ENCODE peak calls at places on chromosome 9, in four cellular contexts. M is AG04450, O is lung, K is mesothelial cell of epicardium. F is an unnamed sample.

GRCh38 chr9:27407966-27408365 is 111.0 kb upstream of the EQTN start:
- DNase-seq in O (no peak), M (no peak), K (no peak), F (no peak)

GRCh38 chr9:14326264-14326826 is 12.4 kb upstream of the NFIB start:
- DNase-seq in M (no peak), O (no peak), K (no peak), F (no peak)

GRCh38 chr9:98248737-98249474 is 6.5 kb downstream of the TBC1D2 start:
- DNase-seq in O (peak; percentile 82), M (peak; percentile 84), K (no peak), F (no peak)

GRCh38 chr9:21970001-21970799 is 24.0 kb downstream of the CDKN2A start:
- DNase-seq in K (no peak), M (no peak), O (no peak), F (no peak)

GRCh38 chr9:111118256-111118950 is 80.1 kb upstream of the LPAR1 start:
- DNase-seq in O (no peak), K (no peak), M (peak; percentile 39), F (no peak)

GRCh38 chr9:76618762-76619161 is 145.5 kb upstream of the PCA3 start:
- DNase-seq in M (no peak), O (no peak), K (no peak), F (no peak)

GRCh38 chr9:3828495-3828894 is 302.7 kb upstream of the RFX3 start:
- DNase-seq in M (peak; percentile 16), O (no peak), K (no peak), F (no peak)

GRCh38 chr9:15127831-15128230 is 179.2 kb downstream of the TTC39B start:
- DNase-seq in K (no peak), O (no peak), M (no peak), F (no peak)

GRCh38 chr9:99607852-99608448 is 213.7 kb upstream of the NR4A3 start:
- DNase-seq in O (no peak), K (no peak), M (no peak), F (no peak)

GRCh38 chr9:2234371-2234893 is 219.3 kb downstream of the SMARCA2 start:
- DNase-seq in K (no peak), M (no peak), O (no peak), F (no peak)

GRCh38 chr9:35816708-35817107 is 1.9 kb upstream of the HINT2 start:
- DNase-seq in M (no peak), K (no peak), O (no peak), F (no peak)
- TF ChIP-seq CTCF in M (peak; percentile 25), K (no peak), O (no peak), F (peak; percentile 15)

GRCh38 chr9:127225747-127226646 is 38.6 kb upstream of the GARNL3 start:
- DNase-seq in O (no peak), M (no peak), K (no peak), F (no peak)

GRCh38 chr9:127224883-127225739 is 39.5 kb upstream of the GARNL3 start:
- DNase-seq in O (peak; percentile 94), M (peak; percentile 64), K (peak; percentile 100), F (no peak)

GRCh38 chr9:127223810-127224177 is 40.8 kb upstream of the GARNL3 start:
- DNase-seq in M (no peak), O (no peak), K (no peak), F (no peak)

GRCh38 chr9:127223266-127223665 is 41.3 kb upstream of the GARNL3 start:
- DNase-seq in K (no peak), M (no peak), O (no peak), F (no peak)

DNA sequence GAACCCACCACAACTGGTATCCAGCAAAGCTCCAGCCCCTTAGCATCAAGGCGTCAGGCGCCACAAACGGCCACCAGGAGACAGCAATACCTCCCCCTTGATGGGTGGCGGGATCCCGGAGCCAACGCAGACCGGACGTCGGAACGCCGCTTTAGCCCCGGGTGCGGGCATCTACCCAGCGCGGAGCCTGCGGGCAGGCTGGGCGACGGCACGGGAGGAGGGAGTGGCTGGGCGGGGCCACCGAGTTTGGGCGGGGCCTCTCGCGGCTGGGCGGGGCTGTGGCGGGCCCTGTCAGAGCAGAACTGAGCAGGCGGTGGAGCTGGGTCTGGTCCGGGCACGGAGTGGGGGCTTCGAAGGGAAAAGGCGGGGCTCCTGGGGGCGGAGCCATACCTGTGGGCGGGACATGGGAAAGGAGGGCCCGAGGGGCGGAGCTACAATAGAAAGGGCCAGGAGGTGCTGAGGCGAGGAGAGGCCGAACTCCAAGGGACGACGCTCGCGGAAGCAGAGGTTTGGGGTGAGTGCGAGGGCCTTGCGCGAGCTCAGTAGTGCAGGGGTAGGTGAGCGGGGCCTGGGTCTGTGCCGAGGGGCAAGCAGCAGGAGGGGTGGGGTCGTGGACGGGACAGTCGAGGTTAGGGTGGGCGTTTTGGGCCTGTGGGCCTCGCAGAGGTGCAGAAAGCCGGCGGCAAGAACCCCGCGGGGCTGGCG is 40.2 kb upstream of the GARNL3 start:
- DNase-seq in O (peak; percentile 89), K (peak; percentile 92), M (no peak), F (no peak)
- TF ChIP-seq CTCF in O (no peak), K (peak; percentile 42), M (no peak), F (peak; percentile 73)

DNA sequence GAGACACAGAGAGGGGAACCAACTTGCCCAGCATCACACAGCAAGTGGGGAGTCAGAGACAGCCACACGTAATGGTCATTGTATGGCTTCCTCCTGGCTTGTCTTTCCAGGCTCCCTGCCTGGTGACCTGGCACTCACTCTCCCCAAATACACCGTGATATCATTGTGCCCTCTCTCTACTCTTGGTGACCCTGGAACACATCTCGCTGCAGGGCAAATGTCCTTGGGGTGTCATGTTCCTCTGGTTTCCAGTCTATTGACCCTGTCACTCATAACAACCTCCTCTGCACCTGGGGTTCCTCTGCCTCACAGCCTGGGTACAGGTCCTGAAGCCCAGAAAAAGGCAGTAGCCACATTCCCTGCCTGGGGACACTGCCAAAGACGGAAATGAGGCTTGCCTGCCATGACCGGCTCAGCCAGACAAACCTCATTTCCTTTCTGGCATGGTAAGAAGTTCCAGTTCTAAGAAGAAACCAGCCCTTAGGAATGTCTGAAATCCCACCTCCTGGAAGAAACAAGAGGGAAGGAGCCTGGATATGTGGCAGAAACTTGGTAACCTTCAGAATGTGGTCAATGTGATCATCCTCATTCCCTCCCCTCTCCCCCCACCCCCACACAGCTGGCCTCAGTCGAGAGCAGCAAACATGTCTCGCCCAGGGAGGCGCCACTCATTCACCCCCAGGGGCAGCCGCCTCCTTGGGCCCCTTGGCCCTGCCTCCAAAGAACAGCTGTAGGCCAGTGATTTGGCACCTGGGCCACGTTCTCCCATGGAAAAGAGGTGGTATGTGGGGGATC is 30.6 kb upstream of the SMU1 start:
- DNase-seq in K (no peak), M (peak; percentile 71), O (no peak), F (no peak)
- TF ChIP-seq CTCF in K (no peak), M (no peak), O (no peak), F (no peak)

GRCh38 chr9:83236029-83236696 is 173.2 kb upstream of the RASEF start:
- DNase-seq in M (no peak), K (no peak), O (no peak), F (no peak)

GRCh38 chr9:83233647-83234046 is 170.7 kb upstream of the RASEF start:
- DNase-seq in K (no peak), M (no peak), O (no peak), F (no peak)

GRCh38 chr9:83234541-83234940 is 171.6 kb upstream of the RASEF start:
- DNase-seq in K (no peak), O (no peak), M (no peak), F (no peak)

GRCh38 chr9:83235524-83235923 is 172.6 kb upstream of the RASEF start:
- DNase-seq in K (no peak), O (no peak), M (no peak), F (no peak)

GRCh38 chr9:83231039-83231438 is 168.1 kb upstream of the RASEF start:
- DNase-seq in O (no peak), K (no peak), M (no peak), F (no peak)
- TF ChIP-seq CTCF in O (no peak), K (no peak), M (peak; percentile 37), F (peak; percentile 68)

GRCh38 chr9:79149585-79149984 is 422.2 kb upstream of the TLE4 start:
- DNase-seq in K (no peak), M (no peak), O (no peak), F (no peak)

GRCh38 chr9:79152306-79152705 is 419.5 kb upstream of the TLE4 start:
- DNase-seq in O (no peak), M (no peak), K (no peak), F (no peak)

GRCh38 chr9:79154806-79155205 is 417.0 kb upstream of the TLE4 start:
- DNase-seq in K (no peak), O (no peak), M (no peak), F (no peak)

GRCh38 chr9:79155308-79155707 is 416.5 kb upstream of the TLE4 start:
- DNase-seq in O (no peak), K (no peak), M (no peak), F (no peak)
- TF ChIP-seq CTCF in O (no peak), K (no peak), M (no peak), F (no peak)